ENCODE peak calls at places on chromosome 17, in seven cellular contexts. L is mesothelial cell of epicardium, N is Daoy, E is pancreas, R is uterus, J is bronchial epithelial cell, T is C1 segment of cervical spinal cord. M is an unnamed sample.

GRCh38 chr17:75366432-75366831 is 39.0 kb downstream of the GRB2 start:
- DNase-seq in L (no peak), N (peak), R (no peak), J (no peak), T (no peak), E (no peak), M (no peak)

GRCh38 chr17:17890773-17891759 is 54.3 kb upstream of the SREBF1 start:
- DNase-seq in E (no peak), J (peak), R (no peak), T (no peak), L (no peak), N (peak), M (no peak)

GRCh38 chr17:15934866-15935265 is 10.1 kb upstream of the ADORA2B start:
- DNase-seq in L (no peak), N (no peak), J (no peak), E (no peak), T (no peak), R (no peak), M (no peak)

GRCh38 chr17:73304971-73305786 is 6.6 kb downstream of the CDC42EP4 start:
- DNase-seq in R (peak), L (no peak), E (no peak), J (peak), T (no peak), N (peak), M (no peak)

GRCh38 chr17:57578608-57578990 is 166.5 kb downstream of the CCDC182 start:
- DNase-seq in N (no peak), T (no peak), R (no peak), J (no peak), L (no peak), E (no peak), M (no peak)

GRCh38 chr17:77821114-77821513 is 137.4 kb upstream of the TNRC6C start:
- DNase-seq in J (no peak), R (no peak), L (no peak), T (no peak), E (no peak), N (no peak), M (no peak)

GRCh38 chr17:83182620-83183063 is 103.2 kb downstream of the METRNL start:
- DNase-seq in T (no peak), J (no peak), N (no peak), R (peak), L (no peak), E (peak), M (peak)

GRCh38 chr17:32820440-32820839 is 56.5 kb downstream of the MYO1D start:
- DNase-seq in T (no peak), N (no peak), J (no peak), E (no peak), L (no peak), R (no peak), M (no peak)

GRCh38 chr17:48546924-48547838 is 2.3 kb upstream of the HOXB2 start:
- DNase-seq in T (no peak), E (no peak), N (no peak), R (peak), J (no peak), L (no peak), M (no peak)

GRCh38 chr17:7323731-7324437 is 5.3 kb downstream of the NEURL4 start:
- DNase-seq in T (no peak), L (peak), E (peak), J (peak), R (peak), N (peak), M (peak)